ENCODE peak calls at places on chromosomes 7 and 10, in ten cellular contexts. B, Y, W, E, Q, P, V, R, D and F are unnamed samples.

GRCh38 chr7:72403677-72404076 is 8.5 kb downstream of the CALN1 start:
- DNase-seq in W (no peak), V (peak; percentile 25), D (no peak), P (no peak), B (no peak), Y (no peak), Q (no peak), R (peak; percentile 3), E (no peak), F (no peak)

GRCh38 chr10:63773106-63773505 is 251.9 kb downstream of the REEP3 start:
- DNase-seq in Y (no peak), P (no peak), Q (no peak), E (no peak), W (no peak), R (no peak), B (no peak), D (no peak), V (no peak), F (no peak)

GRCh38 chr10:86017841-86018734 is 348.5 kb downstream of the GRID1 start:
- DNase-seq in E (no peak), B (no peak), D (peak; percentile 94), V (peak; percentile 68), Q (peak; percentile 93), Y (peak; percentile 74), R (no peak), P (no peak), W (peak; percentile 62), F (no peak)

GRCh38 chr7:46478046-46478445 is 557.0 kb upstream of the IGFBP3 start:
- DNase-seq in Q (no peak), Y (no peak), E (no peak), D (no peak), W (no peak), V (no peak), B (peak; percentile 55), R (no peak), P (no peak), F (no peak)

GRCh38 chr10:77511498-77512218 is 126.0 kb downstream of the KCNMA1 start:
- DNase-seq in R (no peak), B (no peak), D (no peak), Q (no peak), Y (peak; percentile 29), P (no peak), W (no peak), V (no peak), E (no peak), F (no peak)

GRCh38 chr7:18974803-18975202 is 142.6 kb downstream of the TWIST1 start:
- DNase-seq in E (no peak), B (peak; percentile 73), P (no peak), V (no peak), D (no peak), Y (no peak), Q (no peak), R (peak; percentile 48), W (no peak), F (no peak)

GRCh38 chr7:27108390-27109127 is 6.1 kb upstream of the HOXA2 start:
- DNase-seq in Q (no peak), R (no peak), P (no peak), V (no peak), B (peak; percentile 17), Y (peak; percentile 39), E (no peak), W (no peak), D (no peak), F (no peak)

GRCh38 chr7:13990319-13990983 is 985 bp upstream of the ETV1 start:
- DNase-seq in Q (peak; percentile 29), Y (peak; percentile 90), D (peak; percentile 40), R (peak; percentile 42), V (peak; percentile 60), B (peak; percentile 62), P (no peak), E (no peak), W (no peak), F (peak; percentile 53)

DNA sequence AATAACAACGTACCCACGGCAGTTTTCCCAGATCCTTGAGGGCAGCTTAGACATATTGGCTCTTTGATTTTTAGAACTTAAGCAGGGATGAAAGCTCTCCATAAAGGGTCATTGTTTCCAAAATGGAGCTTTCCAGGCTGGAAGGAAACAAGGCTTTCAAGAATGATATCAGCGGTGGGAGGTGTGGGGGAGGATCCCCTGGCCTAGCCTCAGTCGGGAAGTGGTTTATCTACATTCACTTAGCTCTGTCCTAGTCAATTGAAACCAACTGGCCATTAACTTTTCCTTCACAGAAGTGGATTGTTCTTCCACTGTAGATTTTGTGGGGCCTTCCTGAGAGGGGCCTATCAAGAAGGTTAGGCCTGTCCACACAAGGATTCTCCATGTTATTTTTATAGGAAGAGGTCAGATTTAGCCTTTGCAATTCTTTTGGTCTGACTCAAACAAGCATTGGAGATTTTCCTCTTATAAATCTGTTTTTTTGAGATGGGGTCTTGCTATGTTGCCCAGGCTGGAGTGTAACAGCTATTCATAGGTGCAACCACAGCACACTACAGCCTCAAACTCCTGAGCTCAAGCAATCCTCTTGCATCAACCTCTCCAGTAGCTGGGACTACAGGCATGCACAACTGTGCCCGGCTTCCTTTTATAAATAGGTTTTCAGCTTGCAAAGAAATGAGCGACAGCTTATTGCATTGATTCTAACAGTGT is 343.5 kb downstream of the LRMDA start:
- DNase-seq in Y (no peak), W (no peak), B (no peak), Q (no peak), V (no peak), E (no peak), R (no peak), D (no peak), P (no peak), F (no peak)
- H3K27ac ChIP-seq in Y (no peak overlapping the region), W (no peak overlapping the region), B (no peak overlapping the region), Q (no peak overlapping the region), V (no peak overlapping the region), E (no peak overlapping the region), R (no peak overlapping the region), D (peak overlapping the region; percentile 76), P (no peak overlapping the region), F (no peak overlapping the region)

GRCh38 chr10:73868655-73869195 is 5.6 kb downstream of the CAMK2G start:
- DNase-seq in Y (no peak), P (no peak), R (no peak), E (no peak), B (no peak), W (no peak), D (no peak), Q (no peak), V (no peak), F (no peak)
- H3K27ac ChIP-seq in Y (no peak overlapping the region), P (no peak overlapping the region), R (no peak overlapping the region), E (no peak overlapping the region), B (no peak overlapping the region), W (peak overlapping the region; percentile 78), D (no peak overlapping the region), Q (no peak overlapping the region), V (peak overlapping the region; percentile 12), F (no peak overlapping the region)

DNA sequence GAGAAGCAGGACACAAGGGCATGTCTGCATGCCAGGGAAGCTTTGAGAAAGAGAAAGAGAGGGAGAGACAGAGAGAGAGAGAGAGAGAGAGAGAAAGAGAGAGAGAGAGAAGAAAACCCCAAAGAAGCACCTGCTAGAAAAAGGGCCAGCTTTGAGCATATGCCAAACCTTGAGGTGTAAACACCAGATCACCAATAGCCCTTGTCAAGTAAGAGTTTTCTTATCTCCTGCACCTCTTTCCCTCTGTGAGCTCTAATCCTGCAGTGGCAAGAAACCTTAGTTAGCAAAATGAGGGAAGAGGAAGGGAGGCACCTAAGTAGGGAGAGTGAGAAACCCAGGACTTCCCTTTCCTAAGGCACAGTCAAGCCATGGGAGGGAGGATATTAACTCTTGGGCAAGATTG is 11.3 kb upstream of the TRDMT1 start:
- DNase-seq in W (no peak), Y (no peak), B (no peak), D (no peak), V (peak; percentile 26), Q (no peak), P (no peak), R (no peak), E (no peak), F (no peak)
- H3K27ac ChIP-seq in W (no peak overlapping the region), Y (no peak overlapping the region), B (peak overlapping the region; percentile 100), D (no peak overlapping the region), V (peak overlapping the region; percentile 14), Q (no peak overlapping the region), P (peak overlapping the region; percentile 23), R (no peak overlapping the region), E (no peak overlapping the region), F (no peak overlapping the region)

GRCh38 chr10:46019541-46020343 is 10.7 kb downstream of the NCOA4 start:
- DNase-seq in R (no peak), W (no peak), Y (peak; percentile 36), D (no peak), Q (no peak), P (no peak), V (peak; percentile 88), E (no peak), B (no peak), F (no peak)

GRCh38 chr10:46020871-46021553 is 9.4 kb downstream of the NCOA4 start:
- DNase-seq in R (no peak), Y (no peak), V (peak; percentile 81), E (no peak), Q (no peak), D (no peak), B (peak; percentile 87), W (no peak), P (no peak), F (no peak)

GRCh38 chr10:46018453-46019169 is 11.8 kb downstream of the NCOA4 start:
- DNase-seq in W (no peak), V (no peak), E (no peak), B (peak; percentile 42), P (no peak), D (no peak), R (no peak), Q (no peak), Y (no peak), F (no peak)

GRCh38 chr10:46019170-46019528 is 11.3 kb downstream of the NCOA4 start:
- DNase-seq in W (no peak), Y (peak; percentile 27), E (no peak), V (no peak), Q (no peak), D (peak; percentile 48), P (no peak), B (no peak), R (no peak), F (no peak)

GRCh38 chr10:46020344-46020656 is 10.1 kb downstream of the NCOA4 start:
- DNase-seq in Y (peak; percentile 80), Q (no peak), R (no peak), W (no peak), E (no peak), V (no peak), P (no peak), D (no peak), B (no peak), F (no peak)
- H3K27ac ChIP-seq in Y (peak overlapping the region; percentile 86), Q (peak overlapping the region; percentile 31), R (no peak overlapping the region), W (peak overlapping the region; percentile 10), E (no peak overlapping the region), V (peak overlapping the region; percentile 62), P (peak overlapping the region; percentile 39), D (peak overlapping the region; percentile 23), B (peak overlapping the region; percentile 95), F (peak overlapping the region; percentile 93)